ENCODE peak calls at places on chromosomes 6 and 20, in seven cellular contexts. One of them, this sample, is unnamed.

GRCh38 chr20:364905-365794 is 15.4 kb upstream of the TRIB3 start:
- DNase-seq in Calu3: no peak
- DNase-seq in progenitor cell of endocrine pancreas: no peak
- DNase-seq in AG04450: no peak
- DNase-seq in GM23338: peak; percentile 32
- DNase-seq in psoas muscle: no peak
- DNase-seq in WERI-Rb-1: no peak
- DNase-seq in this sample: no peak

GRCh38 chr6:158629376-158630221 is 14.9 kb downstream of the DYNLT1 start:
- DNase-seq in Calu3: no peak
- DNase-seq in psoas muscle: peak; percentile 78
- DNase-seq in progenitor cell of endocrine pancreas: no peak
- DNase-seq in AG04450: no peak
- DNase-seq in WERI-Rb-1: peak; percentile 56
- DNase-seq in GM23338: peak; percentile 62
- DNase-seq in this sample: no peak

GRCh38 chr20:7379206-7379605 is 561.1 kb downstream of the HAO1 start:
- DNase-seq in psoas muscle: no peak
- DNase-seq in progenitor cell of endocrine pancreas: no peak
- DNase-seq in WERI-Rb-1: no peak
- DNase-seq in Calu3: no peak
- DNase-seq in GM23338: no peak
- DNase-seq in AG04450: no peak
- DNase-seq in this sample: no peak

GRCh38 chr6:36131517-36132220 is 1.4 kb downstream of the MAPK13 start:
- DNase-seq in Calu3: peak; percentile 62
- DNase-seq in GM23338: no peak
- DNase-seq in WERI-Rb-1: peak; percentile 70
- DNase-seq in psoas muscle: no peak
- DNase-seq in progenitor cell of endocrine pancreas: no peak
- DNase-seq in AG04450: peak; percentile 15
- DNase-seq in this sample: no peak

GRCh38 chr6:33963351-33963750 is 159.5 kb upstream of the MLN start:
- DNase-seq in AG04450: no peak
- DNase-seq in Calu3: no peak
- DNase-seq in progenitor cell of endocrine pancreas: no peak
- DNase-seq in psoas muscle: no peak
- DNase-seq in GM23338: no peak
- DNase-seq in WERI-Rb-1: peak; percentile 5
- DNase-seq in this sample: no peak

GRCh38 chr20:57811373-57812020 is 101.7 kb upstream of the PMEPA1 start:
- DNase-seq in WERI-Rb-1: no peak
- DNase-seq in GM23338: peak; percentile 47
- DNase-seq in psoas muscle: no peak
- DNase-seq in progenitor cell of endocrine pancreas: no peak
- DNase-seq in AG04450: no peak
- DNase-seq in Calu3: peak; percentile 51
- DNase-seq in this sample: no peak

GRCh38 chr6:3759656-3760245 is 8.2 kb upstream of the PXDC1 start:
- DNase-seq in progenitor cell of endocrine pancreas: no peak
- DNase-seq in Calu3: no peak
- DNase-seq in AG04450: peak; percentile 74
- DNase-seq in psoas muscle: no peak
- DNase-seq in GM23338: no peak
- DNase-seq in WERI-Rb-1: no peak
- DNase-seq in this sample: no peak

GRCh38 chr6:87742106-87742505 is 40.1 kb upstream of the AKIRIN2 start:
- DNase-seq in Calu3: no peak
- DNase-seq in psoas muscle: no peak
- DNase-seq in progenitor cell of endocrine pancreas: no peak
- DNase-seq in AG04450: no peak
- DNase-seq in GM23338: no peak
- DNase-seq in WERI-Rb-1: no peak
- DNase-seq in this sample: no peak

GRCh38 chr20:9838378-9839295 is at the start of gene PAK5:
- DNase-seq in psoas muscle: no peak
- DNase-seq in WERI-Rb-1: peak; percentile 95
- DNase-seq in progenitor cell of endocrine pancreas: peak; percentile 88
- DNase-seq in AG04450: no peak
- DNase-seq in Calu3: peak; percentile 75
- DNase-seq in GM23338: peak; percentile 96
- DNase-seq in this sample: no peak

GRCh38 chr6:47090881-47091280 is 48.7 kb upstream of the ADGRF1 start:
- DNase-seq in Calu3: no peak
- DNase-seq in WERI-Rb-1: no peak
- DNase-seq in psoas muscle: no peak
- DNase-seq in AG04450: no peak
- DNase-seq in GM23338: no peak
- DNase-seq in progenitor cell of endocrine pancreas: no peak
- DNase-seq in this sample: no peak

GRCh38 chr6:2179950-2180349 is 65.5 kb downstream of the GMDS start:
- DNase-seq in WERI-Rb-1: no peak
- DNase-seq in Calu3: no peak
- DNase-seq in GM23338: no peak
- DNase-seq in psoas muscle: no peak
- DNase-seq in progenitor cell of endocrine pancreas: no peak
- DNase-seq in AG04450: no peak
- DNase-seq in this sample: no peak

GRCh38 chr20:47610247-47610944 is 108.7 kb downstream of the NCOA3 start:
- DNase-seq in progenitor cell of endocrine pancreas: no peak
- DNase-seq in Calu3: peak; percentile 67
- DNase-seq in WERI-Rb-1: no peak
- DNase-seq in psoas muscle: no peak
- DNase-seq in AG04450: peak; percentile 34
- DNase-seq in GM23338: no peak
- DNase-seq in this sample: peak; percentile 49

DNA sequence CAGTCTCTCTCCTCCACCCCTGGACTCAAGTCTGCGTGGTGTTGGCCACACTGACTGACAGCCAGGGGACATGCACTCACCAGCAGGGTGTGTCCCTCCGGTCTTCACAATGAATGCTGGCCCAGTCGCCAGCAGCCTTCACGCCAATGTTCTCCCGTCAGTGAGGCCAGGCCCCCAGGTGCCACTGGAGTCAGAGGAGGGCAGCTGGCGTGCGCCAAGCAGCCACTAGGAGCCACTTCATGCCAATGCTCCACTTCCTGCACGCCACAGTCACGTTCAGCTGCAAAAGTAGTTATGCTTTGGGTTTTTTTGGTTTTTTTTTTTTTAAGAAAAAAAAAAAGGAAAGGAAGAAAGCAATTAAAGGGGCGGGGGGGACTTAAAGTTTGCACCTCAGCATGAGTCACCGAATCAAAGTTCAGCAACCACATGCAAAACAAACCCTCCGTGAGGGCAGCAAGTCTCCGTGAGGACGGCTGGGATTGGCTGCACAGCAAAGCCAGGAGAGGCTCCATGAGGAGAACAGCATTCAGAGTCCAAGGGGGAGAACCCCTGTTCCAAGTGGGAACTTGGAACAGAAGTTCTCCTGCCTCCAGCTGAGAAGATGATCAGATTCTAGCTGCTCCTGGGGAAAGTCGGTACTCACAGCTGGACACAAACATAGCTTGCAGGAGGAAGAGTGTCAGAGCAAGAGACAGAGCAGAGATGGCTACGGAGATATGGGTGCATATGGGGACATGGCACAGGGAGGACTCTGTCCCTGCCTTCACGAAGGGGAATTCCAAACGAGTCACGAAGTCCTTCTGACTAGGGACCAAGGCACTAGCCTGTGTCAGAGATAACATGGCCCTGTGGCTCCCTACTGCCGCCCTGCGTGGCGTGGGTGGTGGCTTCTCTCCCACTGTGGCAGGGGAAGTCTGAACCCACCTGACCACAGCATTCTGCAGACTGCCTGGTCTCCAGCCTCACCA is at the start of gene ZC3H12D:
- DNase-seq in AG04450: no peak
- DNase-seq in psoas muscle: peak; percentile 84
- DNase-seq in WERI-Rb-1: no peak
- DNase-seq in GM23338: no peak
- DNase-seq in progenitor cell of endocrine pancreas: no peak
- DNase-seq in Calu3: peak; percentile 36
- DNase-seq in this sample: no peak
- TF ChIP-seq CTCF in AG04450: peak; percentile 9
- TF ChIP-seq CTCF in psoas muscle: no peak
- TF ChIP-seq CTCF in WERI-Rb-1: no peak
- TF ChIP-seq CTCF in GM23338: no peak
- TF ChIP-seq CTCF in progenitor cell of endocrine pancreas: no peak
- TF ChIP-seq CTCF in Calu3: no peak
- TF ChIP-seq CTCF in this sample: no peak

DNA sequence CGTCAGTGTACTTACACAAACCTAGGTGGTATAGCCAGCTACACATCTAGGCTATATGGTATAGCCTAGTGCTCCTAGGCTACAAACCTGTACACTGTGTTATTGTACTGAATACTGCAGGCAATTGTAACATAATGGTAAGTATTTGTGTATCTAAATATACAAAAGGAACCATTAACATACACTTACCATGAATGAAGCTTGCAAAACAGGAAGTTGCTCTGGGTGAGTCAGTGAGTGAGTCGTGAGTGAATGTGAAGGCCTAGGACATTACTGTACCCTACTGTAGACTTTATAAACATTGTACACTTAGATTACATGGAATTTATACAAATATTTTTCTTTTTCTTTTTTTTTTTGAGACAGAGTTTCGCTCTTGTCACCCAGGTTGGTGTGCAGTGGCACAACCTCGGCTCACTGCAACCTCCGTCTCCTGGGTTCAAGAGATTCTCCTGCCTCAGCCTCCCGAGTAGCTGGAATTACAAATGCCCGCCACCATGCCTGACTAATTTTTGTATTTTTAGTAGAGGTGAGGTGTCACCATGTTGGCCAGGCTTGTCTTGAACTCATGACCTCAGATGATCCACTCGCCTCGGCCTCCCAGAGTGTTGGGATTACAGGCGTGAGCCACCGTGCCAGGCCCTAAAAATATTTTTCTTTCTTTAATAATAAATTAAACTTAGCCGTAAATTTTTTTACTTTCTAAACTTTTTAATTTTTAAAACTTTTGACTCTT is 15.4 kb upstream of the KIAA1755 start:
- DNase-seq in progenitor cell of endocrine pancreas: no peak
- DNase-seq in Calu3: peak; percentile 42
- DNase-seq in AG04450: peak; percentile 57
- DNase-seq in psoas muscle: no peak
- DNase-seq in GM23338: no peak
- DNase-seq in WERI-Rb-1: no peak
- DNase-seq in this sample: no peak
- TF ChIP-seq CTCF in progenitor cell of endocrine pancreas: no peak
- TF ChIP-seq CTCF in Calu3: no peak
- TF ChIP-seq CTCF in AG04450: no peak
- TF ChIP-seq CTCF in psoas muscle: no peak
- TF ChIP-seq CTCF in GM23338: no peak
- TF ChIP-seq CTCF in WERI-Rb-1: no peak
- TF ChIP-seq CTCF in this sample: no peak

GRCh38 chr20:43404880-43405279 is 52.8 kb upstream of the SRSF6 start:
- DNase-seq in progenitor cell of endocrine pancreas: no peak
- DNase-seq in GM23338: peak; percentile 36
- DNase-seq in AG04450: no peak
- DNase-seq in psoas muscle: no peak
- DNase-seq in WERI-Rb-1: peak; percentile 14
- DNase-seq in Calu3: peak; percentile 67
- DNase-seq in this sample: no peak
- TF ChIP-seq CTCF in progenitor cell of endocrine pancreas: peak; percentile 19
- TF ChIP-seq CTCF in GM23338: no peak
- TF ChIP-seq CTCF in AG04450: peak; percentile 36
- TF ChIP-seq CTCF in psoas muscle: no peak
- TF ChIP-seq CTCF in WERI-Rb-1: peak; percentile 40
- TF ChIP-seq CTCF in Calu3: peak; percentile 66
- TF ChIP-seq CTCF in this sample: no peak

GRCh38 chr6:44257007-44257752 is at the start of gene SLC35B2:
- DNase-seq in progenitor cell of endocrine pancreas: peak; percentile 65
- DNase-seq in AG04450: no peak
- DNase-seq in GM23338: peak; percentile 83
- DNase-seq in psoas muscle: peak; percentile 86
- DNase-seq in WERI-Rb-1: peak; percentile 91
- DNase-seq in Calu3: peak; percentile 91
- DNase-seq in this sample: no peak
- TF ChIP-seq CTCF in progenitor cell of endocrine pancreas: peak; percentile 82
- TF ChIP-seq CTCF in AG04450: peak; percentile 43
- TF ChIP-seq CTCF in GM23338: peak; percentile 70
- TF ChIP-seq CTCF in psoas muscle: peak; percentile 85
- TF ChIP-seq CTCF in WERI-Rb-1: peak; percentile 74
- TF ChIP-seq CTCF in Calu3: peak; percentile 94
- TF ChIP-seq CTCF in this sample: no peak

GRCh38 chr6:108497883-108498282 is 62.8 kb upstream of the FOXO3 start:
- DNase-seq in AG04450: no peak
- DNase-seq in WERI-Rb-1: peak; percentile 50
- DNase-seq in GM23338: peak; percentile 86
- DNase-seq in progenitor cell of endocrine pancreas: no peak
- DNase-seq in psoas muscle: no peak
- DNase-seq in Calu3: peak; percentile 39
- DNase-seq in this sample: no peak
- TF ChIP-seq CTCF in AG04450: peak; percentile 61
- TF ChIP-seq CTCF in WERI-Rb-1: peak; percentile 67
- TF ChIP-seq CTCF in GM23338: peak; percentile 62
- TF ChIP-seq CTCF in progenitor cell of endocrine pancreas: peak; percentile 50
- TF ChIP-seq CTCF in psoas muscle: no peak
- TF ChIP-seq CTCF in Calu3: peak; percentile 41
- TF ChIP-seq CTCF in this sample: no peak

DNA sequence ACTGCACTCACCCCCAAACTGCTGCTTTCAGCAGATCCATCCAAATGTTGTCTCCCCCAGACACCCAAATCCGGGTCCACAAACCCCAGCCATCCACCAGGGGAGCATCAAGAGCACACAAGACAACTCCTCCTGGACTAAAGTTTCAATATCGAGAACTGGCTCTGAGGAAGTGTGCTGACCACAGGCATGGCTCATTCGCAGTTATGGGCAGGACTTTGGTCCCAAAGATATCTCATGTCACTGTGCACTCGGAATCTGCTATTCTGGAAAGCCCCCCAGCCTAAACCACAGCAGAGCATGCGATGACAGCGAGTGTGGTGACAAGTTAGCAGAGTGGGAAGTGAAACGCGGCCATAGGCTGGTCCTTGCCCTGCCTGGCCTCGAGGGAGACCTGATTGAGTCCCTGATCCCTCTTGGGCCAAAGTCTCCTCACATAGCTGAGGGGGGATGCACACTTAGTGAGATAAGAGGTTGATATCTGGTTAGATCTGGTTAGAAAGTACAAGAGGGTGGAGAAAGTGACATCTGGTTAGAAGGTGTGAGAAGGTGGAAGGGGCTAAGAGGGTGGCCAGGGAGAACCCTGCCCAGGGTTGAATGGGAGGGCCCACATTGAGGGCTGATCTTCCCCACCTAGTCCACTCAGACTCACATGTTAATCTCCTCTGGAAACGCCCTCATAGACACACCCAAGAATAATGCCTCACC is 149.7 kb downstream of the MRPL14 start:
- DNase-seq in WERI-Rb-1: peak; percentile 9
- DNase-seq in psoas muscle: no peak
- DNase-seq in GM23338: no peak
- DNase-seq in progenitor cell of endocrine pancreas: no peak
- DNase-seq in AG04450: no peak
- DNase-seq in Calu3: no peak
- DNase-seq in this sample: peak; percentile 9
- TF ChIP-seq CTCF in WERI-Rb-1: no peak
- TF ChIP-seq CTCF in psoas muscle: no peak
- TF ChIP-seq CTCF in GM23338: no peak
- TF ChIP-seq CTCF in progenitor cell of endocrine pancreas: no peak
- TF ChIP-seq CTCF in AG04450: peak; percentile 35
- TF ChIP-seq CTCF in Calu3: no peak
- TF ChIP-seq CTCF in this sample: no peak

GRCh38 chr6:140011537-140011936 is 637.1 kb upstream of the CITED2 start:
- DNase-seq in AG04450: no peak
- DNase-seq in progenitor cell of endocrine pancreas: no peak
- DNase-seq in WERI-Rb-1: no peak
- DNase-seq in GM23338: no peak
- DNase-seq in psoas muscle: no peak
- DNase-seq in Calu3: no peak
- DNase-seq in this sample: no peak
- TF ChIP-seq CTCF in AG04450: no peak
- TF ChIP-seq CTCF in progenitor cell of endocrine pancreas: peak; percentile 11
- TF ChIP-seq CTCF in WERI-Rb-1: no peak
- TF ChIP-seq CTCF in GM23338: no peak
- TF ChIP-seq CTCF in psoas muscle: peak; percentile 5
- TF ChIP-seq CTCF in Calu3: no peak
- TF ChIP-seq CTCF in this sample: no peak